ENCODE peak calls at places on chromosomes 13 and 19, in six cellular contexts. One of them, this sample, is unnamed. For H3K27me3, the result is how much of the 10 kb centered on the place peaks cover.

GRCh38 chr13:102090532-102090931 is 311.3 kb downstream of the FGF14 start:
- DNase-seq in body of pancreas: no peak
- DNase-seq in gastrocnemius medialis: no peak
- DNase-seq in Peyer's patch: no peak
- DNase-seq in breast epithelium: no peak
- DNase-seq in heart right ventricle: no peak
- DNase-seq in this sample: no peak

GRCh38 chr19:52520013-52520412 is 7.5 kb upstream of the ZNF808 start:
- DNase-seq in gastrocnemius medialis: no peak
- DNase-seq in heart right ventricle: no peak
- DNase-seq in Peyer's patch: no peak
- DNase-seq in breast epithelium: no peak
- DNase-seq in body of pancreas: no peak
- DNase-seq in this sample: no peak

GRCh38 chr13:48653074-48654054 is at the start of gene CYSLTR2:
- DNase-seq in gastrocnemius medialis: no peak
- DNase-seq in breast epithelium: no peak
- DNase-seq in body of pancreas: no peak
- DNase-seq in heart right ventricle: peak
- DNase-seq in Peyer's patch: no peak
- DNase-seq in this sample: no peak

GRCh38 chr19:8466018-8466417 is 21.2 kb downstream of the HNRNPM start:
- DNase-seq in Peyer's patch: no peak
- DNase-seq in heart right ventricle: no peak
- DNase-seq in body of pancreas: no peak
- DNase-seq in gastrocnemius medialis: no peak
- DNase-seq in breast epithelium: no peak
- DNase-seq in this sample: no peak

GRCh38 chr13:40316301-40316700 is 350.1 kb downstream of the FOXO1 start:
- DNase-seq in breast epithelium: no peak
- DNase-seq in body of pancreas: no peak
- DNase-seq in heart right ventricle: no peak
- DNase-seq in gastrocnemius medialis: no peak
- DNase-seq in Peyer's patch: no peak
- DNase-seq in this sample: no peak

GRCh38 chr13:22214184-22214583 is 543.3 kb downstream of the FGF9 start:
- DNase-seq in breast epithelium: no peak
- DNase-seq in heart right ventricle: no peak
- DNase-seq in gastrocnemius medialis: no peak
- DNase-seq in Peyer's patch: no peak
- DNase-seq in body of pancreas: no peak
- DNase-seq in this sample: no peak

GRCh38 chr19:33401683-33402420 is 28.3 kb downstream of the CEBPG start:
- DNase-seq in heart right ventricle: no peak
- DNase-seq in breast epithelium: no peak
- DNase-seq in Peyer's patch: no peak
- DNase-seq in gastrocnemius medialis: no peak
- DNase-seq in body of pancreas: no peak
- DNase-seq in this sample: no peak

GRCh38 chr13:30362869-30363268 is 55.5 kb upstream of the KATNAL1 start:
- DNase-seq in heart right ventricle: no peak
- DNase-seq in gastrocnemius medialis: no peak
- DNase-seq in breast epithelium: no peak
- DNase-seq in Peyer's patch: no peak
- DNase-seq in body of pancreas: no peak
- DNase-seq in this sample: no peak

GRCh38 chr19:39497850-39498261 is 891 bp upstream of the DLL3 start:
- DNase-seq in body of pancreas: no peak
- DNase-seq in breast epithelium: no peak
- DNase-seq in heart right ventricle: no peak
- DNase-seq in Peyer's patch: peak
- DNase-seq in gastrocnemius medialis: no peak
- DNase-seq in this sample: no peak

GRCh38 chr13:88979465-88980180 is 1308.5 kb downstream of the SLITRK5 start:
- DNase-seq in body of pancreas: no peak
- DNase-seq in breast epithelium: no peak
- DNase-seq in heart right ventricle: peak
- DNase-seq in Peyer's patch: no peak
- DNase-seq in gastrocnemius medialis: no peak
- DNase-seq in this sample: no peak

GRCh38 chr13:50580684-50581305 is 262.7 kb downstream of the DLEU7 start:
- DNase-seq in body of pancreas: no peak
- DNase-seq in heart right ventricle: peak
- DNase-seq in breast epithelium: no peak
- DNase-seq in Peyer's patch: no peak
- DNase-seq in gastrocnemius medialis: no peak
- DNase-seq in this sample: no peak

GRCh38 chr19:55304279-55304978 is 20.6 kb downstream of the BRSK1 start:
- DNase-seq in breast epithelium: no peak
- DNase-seq in body of pancreas: peak
- DNase-seq in Peyer's patch: no peak
- DNase-seq in gastrocnemius medialis: no peak
- DNase-seq in heart right ventricle: no peak
- DNase-seq in this sample: no peak

GRCh38 chr19:8585057-8585893 is 8.0 kb upstream of the MYO1F start:
- DNase-seq in gastrocnemius medialis: no peak
- DNase-seq in breast epithelium: no peak
- DNase-seq in Peyer's patch: no peak
- DNase-seq in body of pancreas: no peak
- DNase-seq in heart right ventricle: no peak
- DNase-seq in this sample: no peak

GRCh38 chr13:47478985-47479384 is 522.1 kb downstream of the SUCLA2 start:
- DNase-seq in body of pancreas: no peak
- DNase-seq in heart right ventricle: no peak
- DNase-seq in Peyer's patch: no peak
- DNase-seq in gastrocnemius medialis: no peak
- DNase-seq in breast epithelium: no peak
- DNase-seq in this sample: no peak

GRCh38 chr13:75181906-75182305 is 300.1 kb downstream of the TBC1D4 start:
- DNase-seq in heart right ventricle: no peak
- DNase-seq in Peyer's patch: no peak
- DNase-seq in gastrocnemius medialis: no peak
- DNase-seq in body of pancreas: no peak
- DNase-seq in breast epithelium: no peak
- DNase-seq in this sample: no peak

GRCh38 chr19:12034610-12035009 is 869 bp downstream of the ZNF433 start:
- DNase-seq in heart right ventricle: no peak
- DNase-seq in body of pancreas: peak
- DNase-seq in breast epithelium: no peak
- DNase-seq in Peyer's patch: no peak
- DNase-seq in gastrocnemius medialis: no peak
- DNase-seq in this sample: no peak

GRCh38 chr13:47892374-47892773 is 108.7 kb downstream of the SUCLA2 start:
- DNase-seq in Peyer's patch: no peak
- DNase-seq in gastrocnemius medialis: no peak
- DNase-seq in body of pancreas: no peak
- DNase-seq in heart right ventricle: no peak
- DNase-seq in breast epithelium: no peak
- DNase-seq in this sample: no peak

GRCh38 chr19:48872884-48873475 is 759 bp downstream of the PPP1R15A start:
- DNase-seq in gastrocnemius medialis: peak
- DNase-seq in body of pancreas: peak
- DNase-seq in heart right ventricle: peak
- DNase-seq in Peyer's patch: peak
- DNase-seq in breast epithelium: peak
- DNase-seq in this sample: peak

GRCh38 chr13:46142692-46143238 is 37.9 kb upstream of the CPB2 start:
- DNase-seq in Peyer's patch: no peak
- DNase-seq in gastrocnemius medialis: no peak
- DNase-seq in body of pancreas: no peak
- DNase-seq in heart right ventricle: no peak
- DNase-seq in breast epithelium: no peak
- DNase-seq in this sample: no peak

GRCh38 chr19:2976609-2977000 is 759 bp upstream of the TLE6 start:
- DNase-seq in gastrocnemius medialis: no peak
- DNase-seq in breast epithelium: no peak
- DNase-seq in heart right ventricle: no peak
- DNase-seq in Peyer's patch: no peak
- DNase-seq in body of pancreas: no peak
- DNase-seq in this sample: no peak

GRCh38 chr13:33644607-33645543 is 173.1 kb upstream of the RFC3 start:
- DNase-seq in Peyer's patch: no peak
- DNase-seq in heart right ventricle: peak
- DNase-seq in gastrocnemius medialis: peak
- DNase-seq in body of pancreas: peak
- DNase-seq in breast epithelium: no peak
- DNase-seq in this sample: no peak

GRCh38 chr19:19405919-19406877 is 723 bp downstream of the GATAD2A start:
- DNase-seq in Peyer's patch: peak
- DNase-seq in breast epithelium: no peak
- DNase-seq in heart right ventricle: peak
- DNase-seq in body of pancreas: peak
- DNase-seq in gastrocnemius medialis: no peak
- DNase-seq in this sample: no peak

GRCh38 chr13:74770361-74770760 is 636.2 kb upstream of the KLF12 start:
- DNase-seq in breast epithelium: no peak
- DNase-seq in Peyer's patch: no peak
- DNase-seq in heart right ventricle: no peak
- DNase-seq in body of pancreas: no peak
- DNase-seq in gastrocnemius medialis: no peak
- DNase-seq in this sample: no peak

DNA sequence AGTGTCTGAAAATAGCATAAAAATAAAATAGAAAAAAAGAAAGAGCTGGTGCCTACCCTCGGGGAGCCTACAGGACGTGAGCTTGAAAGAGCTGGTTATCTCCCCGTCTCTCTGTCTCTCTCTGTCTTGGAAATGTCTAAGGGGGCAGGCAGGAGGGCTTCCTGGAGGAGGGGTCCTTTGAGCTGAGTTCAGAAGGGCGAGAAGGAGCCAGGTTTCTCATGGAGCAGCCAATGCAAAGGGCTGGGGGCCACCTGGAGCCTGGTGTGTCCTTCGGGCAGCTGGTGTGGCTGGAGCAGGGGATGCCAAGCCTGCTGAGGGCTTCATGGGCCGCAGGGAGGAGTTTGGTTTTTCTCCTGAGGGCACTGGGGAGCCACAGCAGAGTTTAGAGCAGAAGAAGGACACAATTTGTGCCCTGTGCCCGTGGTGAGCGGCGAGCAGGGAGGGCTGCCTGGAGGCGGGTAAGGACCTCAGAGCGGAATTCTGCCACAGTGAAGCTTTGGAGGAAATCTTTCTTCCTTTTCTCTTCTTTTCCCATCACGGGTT is 38.6 kb downstream of the EFNA2 start:
- DNase-seq in Peyer's patch: no peak
- DNase-seq in gastrocnemius medialis: no peak
- DNase-seq in body of pancreas: no peak
- DNase-seq in breast epithelium: no peak
- DNase-seq in heart right ventricle: no peak
- DNase-seq in this sample: no peak
- H3K27me3 ChIP-seq in Peyer's patch: under half
- H3K27me3 ChIP-seq in gastrocnemius medialis: under half
- H3K27me3 ChIP-seq in body of pancreas: under half
- H3K27me3 ChIP-seq in breast epithelium: under half
- H3K27me3 ChIP-seq in heart right ventricle: under half
- H3K27me3 ChIP-seq in this sample: under half

GRCh38 chr13:44129418-44129817 is 244.2 kb upstream of the SERP2 start:
- DNase-seq in breast epithelium: no peak
- DNase-seq in body of pancreas: no peak
- DNase-seq in gastrocnemius medialis: no peak
- DNase-seq in heart right ventricle: no peak
- DNase-seq in Peyer's patch: no peak
- DNase-seq in this sample: no peak

GRCh38 chr13:44132710-44133109 is 240.9 kb upstream of the SERP2 start:
- DNase-seq in breast epithelium: peak
- DNase-seq in gastrocnemius medialis: no peak
- DNase-seq in Peyer's patch: no peak
- DNase-seq in body of pancreas: peak
- DNase-seq in heart right ventricle: peak
- DNase-seq in this sample: no peak

GRCh38 chr13:44131069-44131614 is 242.5 kb upstream of the SERP2 start:
- DNase-seq in body of pancreas: no peak
- DNase-seq in breast epithelium: no peak
- DNase-seq in Peyer's patch: no peak
- DNase-seq in gastrocnemius medialis: no peak
- DNase-seq in heart right ventricle: no peak
- DNase-seq in this sample: no peak

GRCh38 chr13:44125943-44126469 is 246.3 kb downstream of the LACC1 start:
- DNase-seq in Peyer's patch: no peak
- DNase-seq in breast epithelium: no peak
- DNase-seq in gastrocnemius medialis: no peak
- DNase-seq in body of pancreas: no peak
- DNase-seq in heart right ventricle: no peak
- DNase-seq in this sample: no peak

GRCh38 chr13:44128522-44128921 is 245.1 kb upstream of the SERP2 start:
- DNase-seq in breast epithelium: no peak
- DNase-seq in heart right ventricle: peak
- DNase-seq in body of pancreas: no peak
- DNase-seq in gastrocnemius medialis: peak
- DNase-seq in Peyer's patch: no peak
- DNase-seq in this sample: no peak
- TF ChIP-seq CTCF in breast epithelium: no peak
- TF ChIP-seq CTCF in heart right ventricle: peak
- TF ChIP-seq CTCF in body of pancreas: no peak
- TF ChIP-seq CTCF in gastrocnemius medialis: peak
- TF ChIP-seq CTCF in Peyer's patch: no peak
- TF ChIP-seq CTCF in this sample: no peak

GRCh38 chr13:97307882-97308624 is 85.9 kb downstream of the MBNL2 start:
- DNase-seq in gastrocnemius medialis: no peak
- DNase-seq in Peyer's patch: no peak
- DNase-seq in body of pancreas: peak
- DNase-seq in breast epithelium: peak
- DNase-seq in heart right ventricle: peak
- DNase-seq in this sample: no peak
- H3K27ac ChIP-seq in gastrocnemius medialis: peak
- H3K27ac ChIP-seq in Peyer's patch: no peak
- H3K27ac ChIP-seq in body of pancreas: peak
- H3K27ac ChIP-seq in breast epithelium: peak
- H3K27ac ChIP-seq in heart right ventricle: peak
- H3K27ac ChIP-seq in this sample: peak

GRCh38 chr19:5106971-5107370 is 138.1 kb downstream of the KDM4B start:
- DNase-seq in body of pancreas: no peak
- DNase-seq in heart right ventricle: no peak
- DNase-seq in gastrocnemius medialis: no peak
- DNase-seq in breast epithelium: no peak
- DNase-seq in Peyer's patch: no peak
- DNase-seq in this sample: no peak
- H3K27me3 ChIP-seq in body of pancreas: under half
- H3K27me3 ChIP-seq in heart right ventricle: under half
- H3K27me3 ChIP-seq in gastrocnemius medialis: under half
- H3K27me3 ChIP-seq in breast epithelium: under half
- H3K27me3 ChIP-seq in Peyer's patch: under half
- H3K27me3 ChIP-seq in this sample: under half

This sample was measured in RWPE2.